ENCODE peak calls at places on chromosome 12, in nine cellular contexts. U is suprapubic skin, C is body of pancreas, F is GM12865, P is choroid plexus epithelial cell, W is MG63, M is fibroblast of mammary gland, A is astrocyte of the cerebellum, S is NT2/D1. G is an unnamed sample.

GRCh38 chr12:49293056-49293956 is 1.6 kb upstream of the PRPH start:
- DNase-seq in W (peak; percentile 91), A (no peak), M (no peak), F (no peak), U (no peak), C (peak; percentile 24), P (no peak), S (no peak), G (no peak)

GRCh38 chr12:60100852-60101251 is 505.0 kb downstream of the SLC16A7 start:
- DNase-seq in P (no peak), W (no peak), S (no peak), M (no peak), U (no peak), F (no peak), A (no peak), C (no peak), G (no peak)

GRCh38 chr12:54549774-54550451 is 512 bp downstream of the PDE1B start:
- DNase-seq in A (no peak), P (no peak), C (no peak), M (peak; percentile 40), W (peak; percentile 55), S (no peak), U (no peak), F (no peak), G (no peak)

GRCh38 chr12:131209082-131210070 is 255.7 kb downstream of the ADGRD1 start:
- DNase-seq in F (no peak), S (no peak), A (no peak), U (no peak), M (no peak), P (no peak), W (no peak), C (peak; percentile 4), G (no peak)

GRCh38 chr12:56776654-56777053 is 13.5 kb downstream of the HSD17B6 start:
- DNase-seq in F (no peak), M (no peak), A (no peak), U (no peak), C (no peak), W (no peak), P (no peak), S (no peak), G (no peak)

GRCh38 chr12:65800928-65801327 is 23.4 kb upstream of the HMGA2 start:
- DNase-seq in A (peak; percentile 73), U (no peak), P (no peak), W (no peak), C (no peak), M (peak; percentile 38), S (no peak), F (no peak), G (no peak)

GRCh38 chr12:77493311-77493710 is 337.4 kb upstream of the NAV3 start:
- DNase-seq in M (peak; percentile 39), W (peak; percentile 23), S (no peak), U (no peak), F (no peak), C (no peak), P (no peak), A (no peak), G (no peak)

GRCh38 chr12:106170285-106170684 is 31.5 kb upstream of the NUAK1 start:
- DNase-seq in M (peak; percentile 76), S (no peak), F (no peak), W (peak; percentile 29), U (no peak), A (peak; percentile 48), C (no peak), P (peak; percentile 76), G (no peak)

GRCh38 chr12:4830568-4830967 is 79.1 kb upstream of the KCNA1 start:
- DNase-seq in M (no peak), P (no peak), C (no peak), S (no peak), A (no peak), U (no peak), F (no peak), W (no peak), G (no peak)

GRCh38 chr12:111428728-111429175 is 23.0 kb downstream of the SH2B3 start:
- DNase-seq in F (peak; percentile 55), U (peak; percentile 79), A (no peak), S (no peak), W (no peak), P (no peak), C (no peak), M (no peak), G (no peak)

GRCh38 chr12:110338754-110339153 is 57.7 kb downstream of the ATP2A2 start:
- DNase-seq in P (peak; percentile 30), A (no peak), M (no peak), W (no peak), C (no peak), U (no peak), F (peak; percentile 38), S (no peak), G (no peak)

GRCh38 chr12:53064613-53065415 is 14.4 kb downstream of the SPRYD3 start:
- DNase-seq in F (no peak), S (no peak), U (no peak), W (no peak), A (no peak), C (no peak), M (no peak), P (no peak), G (no peak)

GRCh38 chr12:75754698-75755097 is 243.3 kb upstream of the KRR1 start:
- DNase-seq in U (no peak), S (no peak), A (no peak), F (no peak), W (no peak), P (peak; percentile 39), C (no peak), M (peak; percentile 34), G (no peak)

GRCh38 chr12:120639771-120640721 is at the start of gene CABP1:
- DNase-seq in A (no peak), M (no peak), F (peak; percentile 49), C (peak; percentile 39), W (no peak), S (no peak), U (no peak), P (no peak), G (peak; percentile 37)

GRCh38 chr12:98126637-98127335 is 388.6 kb upstream of the TMPO start:
- DNase-seq in S (no peak), C (peak; percentile 13), W (no peak), A (no peak), F (no peak), U (no peak), P (no peak), M (no peak), G (peak; percentile 90)

GRCh38 chr12:100539209-100539608 is 34.3 kb upstream of the GAS2L3 start:
- DNase-seq in C (no peak), M (peak; percentile 40), A (peak; percentile 45), W (peak; percentile 25), F (peak; percentile 34), P (peak; percentile 66), S (peak; percentile 20), U (no peak), G (no peak)

GRCh38 chr12:123150273-123150803 is 552 bp downstream of the PITPNM2 start:
- DNase-seq in W (peak; percentile 47), U (peak; percentile 77), A (no peak), P (no peak), F (no peak), C (peak; percentile 38), S (no peak), M (no peak), G (no peak)

GRCh38 chr12:120766569-120766965 is 40.9 kb downstream of the ACADS start:
- DNase-seq in M (no peak), U (no peak), F (no peak), S (no peak), C (no peak), A (no peak), W (no peak), P (no peak), G (no peak)

GRCh38 chr12:18296201-18296908 is 35.0 kb downstream of the PIK3C2G start:
- DNase-seq in U (no peak), F (no peak), M (peak; percentile 19), S (no peak), W (peak; percentile 13), A (no peak), C (no peak), P (peak; percentile 17), G (peak; percentile 15)
- H3K4me3 ChIP-seq in U (peak overlapping the region; percentile 8), F (peak overlapping the region; percentile 6), M (peak overlapping the region; percentile 24), S (no peak overlapping the region), W (peak overlapping the region; percentile 46), A (no peak overlapping the region), C (no peak overlapping the region), P (no peak overlapping the region), G (no peak overlapping the region)

GRCh38 chr12:12890815-12891645 is at the start of gene GPRC5A:
- DNase-seq in A (peak; percentile 87), S (peak; percentile 83), U (peak; percentile 92), C (peak; percentile 90), W (peak; percentile 97), F (peak; percentile 21), P (peak; percentile 96), M (peak; percentile 97), G (peak; percentile 96)

GRCh38 chr12:12889701-12890100 is 1.7 kb upstream of the GPRC5A start:
- DNase-seq in P (no peak), U (no peak), F (no peak), M (no peak), A (no peak), S (no peak), W (no peak), C (no peak), G (no peak)

GRCh38 chr12:12892670-12893290 is 1.4 kb downstream of the GPRC5A start:
- DNase-seq in A (no peak), F (no peak), C (no peak), M (no peak), P (no peak), U (no peak), W (no peak), S (no peak), G (peak; percentile 60)

GRCh38 chr12:12891646-12892355 is 439 bp downstream of the GPRC5A start:
- DNase-seq in S (no peak), F (no peak), U (no peak), W (no peak), A (no peak), C (no peak), M (peak; percentile 29), P (no peak), G (peak; percentile 52)

DNA sequence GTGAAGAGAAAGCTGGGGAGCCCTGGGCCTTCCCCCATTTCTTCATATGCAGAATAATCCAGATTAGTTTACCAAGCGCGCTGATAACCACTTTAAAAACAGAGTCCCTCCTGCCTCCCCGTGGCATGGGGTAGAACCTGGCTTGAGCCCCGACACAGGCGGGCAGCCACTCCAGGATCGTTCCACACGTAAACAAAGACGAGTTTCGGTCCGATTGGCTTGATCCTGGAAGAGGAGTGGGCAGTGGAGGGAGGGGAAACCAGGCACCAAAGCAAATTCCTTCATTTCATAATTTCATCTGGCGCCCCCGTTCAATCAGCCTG is 909 bp upstream of the GPRC5A start:
- DNase-seq in S (no peak), A (no peak), C (peak; percentile 59), W (peak; percentile 42), M (no peak), F (no peak), U (no peak), P (no peak), G (no peak)
- H3K4me3 ChIP-seq in S (peak overlapping the region; percentile 70), A (peak overlapping the region; percentile 53), C (no peak overlapping the region), W (peak overlapping the region; percentile 51), M (peak overlapping the region; percentile 58), F (peak overlapping the region; percentile 4), U (peak overlapping the region; percentile 56), P (peak overlapping the region; percentile 70), G (no peak overlapping the region)

GRCh38 chr12:116880213-116880816 is 926 bp downstream of the HRK start:
- DNase-seq in C (no peak), M (peak; percentile 13), F (no peak), A (no peak), W (no peak), U (no peak), S (no peak), P (no peak), G (no peak)
- H3K4me3 ChIP-seq in C (no peak overlapping the region), M (no peak overlapping the region), F (no peak overlapping the region), A (no peak overlapping the region), W (peak overlapping the region; percentile 21), U (peak overlapping the region; percentile 35), S (peak overlapping the region; percentile 55), P (no peak overlapping the region), G (no peak overlapping the region)

GRCh38 chr12:43289412-43289811 is 262.6 kb downstream of the ADAMTS20 start:
- DNase-seq in S (no peak), U (no peak), W (no peak), F (no peak), M (peak; percentile 60), A (no peak), P (no peak), C (no peak), G (peak; percentile 44)
- H3K4me3 ChIP-seq in S (no peak overlapping the region), U (no peak overlapping the region), W (no peak overlapping the region), F (no peak overlapping the region), M (no peak overlapping the region), A (no peak overlapping the region), P (no peak overlapping the region), C (no peak overlapping the region), G (no peak overlapping the region)

G was measured in small intestine.